ENCODE peak calls at places on chromosomes 5 and 9, in six cellular contexts. One of them, this sample, is unnamed.

GRCh38 chr5:125154321-125154811 is 407.9 kb upstream of the ZNF608 start:
- DNase-seq in activated T-helper 1 cell treated with anti-CD3 and anti-CD28 coated beads, Interleukin-12 subunit alpha, Interleukin-12 subunit beta, Interleukin-2, Interleukin-4 antibody, amounts not matched to agents 30 ng/mL and 10 ng/mL and 1 ng/mL, durations not matched to agents 14 hours and 24 hours and 36 hours: no peak
- DNase-seq in tibial artery: no peak
- DNase-seq in GM10248: no peak
- DNase-seq in B cell: no peak
- DNase-seq in cerebellar cortex: no peak
- DNase-seq in this sample: no peak

GRCh38 chr9:109498195-109499060 is at the start of gene PTPN3:
- DNase-seq in GM10248: no peak
- DNase-seq in tibial artery: peak; percentile 73
- DNase-seq in B cell: no peak
- DNase-seq in activated T-helper 1 cell treated with anti-CD3 and anti-CD28 coated beads, Interleukin-12 subunit alpha, Interleukin-12 subunit beta, Interleukin-2, Interleukin-4 antibody, amounts not matched to agents 30 ng/mL and 10 ng/mL and 1 ng/mL, durations not matched to agents 14 hours and 24 hours and 36 hours: no peak
- DNase-seq in cerebellar cortex: no peak
- DNase-seq in this sample: no peak

GRCh38 chr5:165574140-165574539 is 2068.7 kb downstream of the MAT2B start:
- DNase-seq in B cell: no peak
- DNase-seq in GM10248: no peak
- DNase-seq in cerebellar cortex: no peak
- DNase-seq in activated T-helper 1 cell treated with anti-CD3 and anti-CD28 coated beads, Interleukin-12 subunit alpha, Interleukin-12 subunit beta, Interleukin-2, Interleukin-4 antibody, amounts not matched to agents 30 ng/mL and 10 ng/mL and 1 ng/mL, durations not matched to agents 14 hours and 24 hours and 36 hours: no peak
- DNase-seq in tibial artery: no peak
- DNase-seq in this sample: no peak

GRCh38 chr5:83370957-83371356 is 100.6 kb upstream of the VCAN start:
- DNase-seq in cerebellar cortex: no peak
- DNase-seq in B cell: no peak
- DNase-seq in GM10248: no peak
- DNase-seq in activated T-helper 1 cell treated with anti-CD3 and anti-CD28 coated beads, Interleukin-12 subunit alpha, Interleukin-12 subunit beta, Interleukin-2, Interleukin-4 antibody, amounts not matched to agents 30 ng/mL and 10 ng/mL and 1 ng/mL, durations not matched to agents 14 hours and 24 hours and 36 hours: no peak
- DNase-seq in tibial artery: no peak
- DNase-seq in this sample: no peak

GRCh38 chr9:98101868-98102273 is 17.2 kb downstream of the TRIM14 start:
- DNase-seq in GM10248: peak; percentile 85
- DNase-seq in cerebellar cortex: no peak
- DNase-seq in tibial artery: peak; percentile 60
- DNase-seq in activated T-helper 1 cell treated with anti-CD3 and anti-CD28 coated beads, Interleukin-12 subunit alpha, Interleukin-12 subunit beta, Interleukin-2, Interleukin-4 antibody, amounts not matched to agents 30 ng/mL and 10 ng/mL and 1 ng/mL, durations not matched to agents 14 hours and 24 hours and 36 hours: peak; percentile 83
- DNase-seq in B cell: peak; percentile 85
- DNase-seq in this sample: no peak

GRCh38 chr5:39650234-39650816 is 225.5 kb upstream of the DAB2 start:
- DNase-seq in B cell: no peak
- DNase-seq in cerebellar cortex: no peak
- DNase-seq in activated T-helper 1 cell treated with anti-CD3 and anti-CD28 coated beads, Interleukin-12 subunit alpha, Interleukin-12 subunit beta, Interleukin-2, Interleukin-4 antibody, amounts not matched to agents 30 ng/mL and 10 ng/mL and 1 ng/mL, durations not matched to agents 14 hours and 24 hours and 36 hours: no peak
- DNase-seq in GM10248: no peak
- DNase-seq in tibial artery: no peak
- DNase-seq in this sample: no peak

GRCh38 chr9:135826188-135826545 is 81.2 kb downstream of the CAMSAP1 start:
- DNase-seq in tibial artery: no peak
- DNase-seq in activated T-helper 1 cell treated with anti-CD3 and anti-CD28 coated beads, Interleukin-12 subunit alpha, Interleukin-12 subunit beta, Interleukin-2, Interleukin-4 antibody, amounts not matched to agents 30 ng/mL and 10 ng/mL and 1 ng/mL, durations not matched to agents 14 hours and 24 hours and 36 hours: no peak
- DNase-seq in cerebellar cortex: no peak
- DNase-seq in GM10248: no peak
- DNase-seq in B cell: no peak
- DNase-seq in this sample: no peak

GRCh38 chr9:114238919-114239879 is 83.7 kb upstream of the ORM1 start:
- DNase-seq in B cell: no peak
- DNase-seq in GM10248: no peak
- DNase-seq in tibial artery: no peak
- DNase-seq in cerebellar cortex: peak; percentile 59
- DNase-seq in activated T-helper 1 cell treated with anti-CD3 and anti-CD28 coated beads, Interleukin-12 subunit alpha, Interleukin-12 subunit beta, Interleukin-2, Interleukin-4 antibody, amounts not matched to agents 30 ng/mL and 10 ng/mL and 1 ng/mL, durations not matched to agents 14 hours and 24 hours and 36 hours: no peak
- DNase-seq in this sample: peak; percentile 63

GRCh38 chr9:91836515-91836914 is 113.5 kb downstream of the ROR2 start:
- DNase-seq in B cell: no peak
- DNase-seq in tibial artery: peak; percentile 59
- DNase-seq in GM10248: no peak
- DNase-seq in activated T-helper 1 cell treated with anti-CD3 and anti-CD28 coated beads, Interleukin-12 subunit alpha, Interleukin-12 subunit beta, Interleukin-2, Interleukin-4 antibody, amounts not matched to agents 30 ng/mL and 10 ng/mL and 1 ng/mL, durations not matched to agents 14 hours and 24 hours and 36 hours: no peak
- DNase-seq in cerebellar cortex: no peak
- DNase-seq in this sample: no peak

GRCh38 chr9:108182950-108183381 is 672.8 kb downstream of the ACTL7B start:
- DNase-seq in GM10248: peak; percentile 41
- DNase-seq in B cell: no peak
- DNase-seq in cerebellar cortex: no peak
- DNase-seq in activated T-helper 1 cell treated with anti-CD3 and anti-CD28 coated beads, Interleukin-12 subunit alpha, Interleukin-12 subunit beta, Interleukin-2, Interleukin-4 antibody, amounts not matched to agents 30 ng/mL and 10 ng/mL and 1 ng/mL, durations not matched to agents 14 hours and 24 hours and 36 hours: no peak
- DNase-seq in tibial artery: no peak
- DNase-seq in this sample: no peak

GRCh38 chr9:7982907-7983306 is 183.3 kb upstream of the DMAC1 start:
- DNase-seq in B cell: no peak
- DNase-seq in activated T-helper 1 cell treated with anti-CD3 and anti-CD28 coated beads, Interleukin-12 subunit alpha, Interleukin-12 subunit beta, Interleukin-2, Interleukin-4 antibody, amounts not matched to agents 30 ng/mL and 10 ng/mL and 1 ng/mL, durations not matched to agents 14 hours and 24 hours and 36 hours: no peak
- DNase-seq in tibial artery: no peak
- DNase-seq in GM10248: no peak
- DNase-seq in cerebellar cortex: no peak
- DNase-seq in this sample: no peak

GRCh38 chr5:103896593-103896992 is 334.0 kb upstream of the NUDT12 start:
- DNase-seq in tibial artery: no peak
- DNase-seq in B cell: no peak
- DNase-seq in GM10248: no peak
- DNase-seq in activated T-helper 1 cell treated with anti-CD3 and anti-CD28 coated beads, Interleukin-12 subunit alpha, Interleukin-12 subunit beta, Interleukin-2, Interleukin-4 antibody, amounts not matched to agents 30 ng/mL and 10 ng/mL and 1 ng/mL, durations not matched to agents 14 hours and 24 hours and 36 hours: no peak
- DNase-seq in cerebellar cortex: no peak
- DNase-seq in this sample: no peak

GRCh38 chr5:134435525-134435924 is 23.8 kb upstream of the CDKN2AIPNL start:
- DNase-seq in GM10248: no peak
- DNase-seq in activated T-helper 1 cell treated with anti-CD3 and anti-CD28 coated beads, Interleukin-12 subunit alpha, Interleukin-12 subunit beta, Interleukin-2, Interleukin-4 antibody, amounts not matched to agents 30 ng/mL and 10 ng/mL and 1 ng/mL, durations not matched to agents 14 hours and 24 hours and 36 hours: no peak
- DNase-seq in B cell: no peak
- DNase-seq in tibial artery: no peak
- DNase-seq in cerebellar cortex: no peak
- DNase-seq in this sample: no peak

GRCh38 chr5:23132231-23132630 is 279.1 kb upstream of the CDH12 start:
- DNase-seq in B cell: no peak
- DNase-seq in tibial artery: no peak
- DNase-seq in cerebellar cortex: no peak
- DNase-seq in GM10248: no peak
- DNase-seq in activated T-helper 1 cell treated with anti-CD3 and anti-CD28 coated beads, Interleukin-12 subunit alpha, Interleukin-12 subunit beta, Interleukin-2, Interleukin-4 antibody, amounts not matched to agents 30 ng/mL and 10 ng/mL and 1 ng/mL, durations not matched to agents 14 hours and 24 hours and 36 hours: no peak
- DNase-seq in this sample: no peak

GRCh38 chr5:133978943-133979342 is 10.5 kb upstream of the C5orf15 start:
- DNase-seq in activated T-helper 1 cell treated with anti-CD3 and anti-CD28 coated beads, Interleukin-12 subunit alpha, Interleukin-12 subunit beta, Interleukin-2, Interleukin-4 antibody, amounts not matched to agents 30 ng/mL and 10 ng/mL and 1 ng/mL, durations not matched to agents 14 hours and 24 hours and 36 hours: no peak
- DNase-seq in B cell: no peak
- DNase-seq in GM10248: no peak
- DNase-seq in tibial artery: no peak
- DNase-seq in cerebellar cortex: no peak
- DNase-seq in this sample: no peak

GRCh38 chr5:43363445-43364152 is 48.6 kb downstream of the CCL28 start:
- DNase-seq in tibial artery: no peak
- DNase-seq in activated T-helper 1 cell treated with anti-CD3 and anti-CD28 coated beads, Interleukin-12 subunit alpha, Interleukin-12 subunit beta, Interleukin-2, Interleukin-4 antibody, amounts not matched to agents 30 ng/mL and 10 ng/mL and 1 ng/mL, durations not matched to agents 14 hours and 24 hours and 36 hours: no peak
- DNase-seq in B cell: no peak
- DNase-seq in GM10248: no peak
- DNase-seq in cerebellar cortex: no peak
- DNase-seq in this sample: no peak

GRCh38 chr9:132610661-132611060 is 28.3 kb downstream of the BARHL1 start:
- DNase-seq in activated T-helper 1 cell treated with anti-CD3 and anti-CD28 coated beads, Interleukin-12 subunit alpha, Interleukin-12 subunit beta, Interleukin-2, Interleukin-4 antibody, amounts not matched to agents 30 ng/mL and 10 ng/mL and 1 ng/mL, durations not matched to agents 14 hours and 24 hours and 36 hours: no peak
- DNase-seq in B cell: no peak
- DNase-seq in cerebellar cortex: no peak
- DNase-seq in tibial artery: no peak
- DNase-seq in GM10248: no peak
- DNase-seq in this sample: no peak

GRCh38 chr5:167290478-167290877 is 1001.0 kb upstream of the WWC1 start:
- DNase-seq in B cell: no peak
- DNase-seq in cerebellar cortex: no peak
- DNase-seq in activated T-helper 1 cell treated with anti-CD3 and anti-CD28 coated beads, Interleukin-12 subunit alpha, Interleukin-12 subunit beta, Interleukin-2, Interleukin-4 antibody, amounts not matched to agents 30 ng/mL and 10 ng/mL and 1 ng/mL, durations not matched to agents 14 hours and 24 hours and 36 hours: no peak
- DNase-seq in GM10248: no peak
- DNase-seq in tibial artery: no peak
- DNase-seq in this sample: no peak

GRCh38 chr5:111454198-111454606 is 58.1 kb downstream of the STARD4 start:
- DNase-seq in GM10248: no peak
- DNase-seq in tibial artery: no peak
- DNase-seq in cerebellar cortex: peak; percentile 50
- DNase-seq in B cell: no peak
- DNase-seq in activated T-helper 1 cell treated with anti-CD3 and anti-CD28 coated beads, Interleukin-12 subunit alpha, Interleukin-12 subunit beta, Interleukin-2, Interleukin-4 antibody, amounts not matched to agents 30 ng/mL and 10 ng/mL and 1 ng/mL, durations not matched to agents 14 hours and 24 hours and 36 hours: no peak
- DNase-seq in this sample: peak; percentile 61

GRCh38 chr5:137613554-137614265 is 114.6 kb upstream of the SPOCK1 start:
- DNase-seq in activated T-helper 1 cell treated with anti-CD3 and anti-CD28 coated beads, Interleukin-12 subunit alpha, Interleukin-12 subunit beta, Interleukin-2, Interleukin-4 antibody, amounts not matched to agents 30 ng/mL and 10 ng/mL and 1 ng/mL, durations not matched to agents 14 hours and 24 hours and 36 hours: no peak
- DNase-seq in tibial artery: no peak
- DNase-seq in B cell: no peak
- DNase-seq in cerebellar cortex: peak; percentile 76
- DNase-seq in GM10248: no peak
- DNase-seq in this sample: peak; percentile 80

GRCh38 chr9:137163101-137163661 is 6.7 kb downstream of the LRRC26 start:
- DNase-seq in tibial artery: no peak
- DNase-seq in GM10248: no peak
- DNase-seq in B cell: no peak
- DNase-seq in activated T-helper 1 cell treated with anti-CD3 and anti-CD28 coated beads, Interleukin-12 subunit alpha, Interleukin-12 subunit beta, Interleukin-2, Interleukin-4 antibody, amounts not matched to agents 30 ng/mL and 10 ng/mL and 1 ng/mL, durations not matched to agents 14 hours and 24 hours and 36 hours: no peak
- DNase-seq in cerebellar cortex: no peak
- DNase-seq in this sample: no peak

GRCh38 chr9:36154213-36154952 is 14.8 kb upstream of the CCIN start:
- DNase-seq in GM10248: no peak
- DNase-seq in cerebellar cortex: peak; percentile 47
- DNase-seq in tibial artery: no peak
- DNase-seq in B cell: no peak
- DNase-seq in activated T-helper 1 cell treated with anti-CD3 and anti-CD28 coated beads, Interleukin-12 subunit alpha, Interleukin-12 subunit beta, Interleukin-2, Interleukin-4 antibody, amounts not matched to agents 30 ng/mL and 10 ng/mL and 1 ng/mL, durations not matched to agents 14 hours and 24 hours and 36 hours: no peak
- DNase-seq in this sample: peak; percentile 59

GRCh38 chr5:14476791-14477435 is 104.7 kb upstream of the OTULINL start:
- DNase-seq in tibial artery: no peak
- DNase-seq in B cell: no peak
- DNase-seq in GM10248: no peak
- DNase-seq in activated T-helper 1 cell treated with anti-CD3 and anti-CD28 coated beads, Interleukin-12 subunit alpha, Interleukin-12 subunit beta, Interleukin-2, Interleukin-4 antibody, amounts not matched to agents 30 ng/mL and 10 ng/mL and 1 ng/mL, durations not matched to agents 14 hours and 24 hours and 36 hours: no peak
- DNase-seq in cerebellar cortex: no peak
- DNase-seq in this sample: no peak

GRCh38 chr9:91949946-91950664 is at the start of gene ROR2:
- DNase-seq in activated T-helper 1 cell treated with anti-CD3 and anti-CD28 coated beads, Interleukin-12 subunit alpha, Interleukin-12 subunit beta, Interleukin-2, Interleukin-4 antibody, amounts not matched to agents 30 ng/mL and 10 ng/mL and 1 ng/mL, durations not matched to agents 14 hours and 24 hours and 36 hours: peak; percentile 73
- DNase-seq in B cell: no peak
- DNase-seq in cerebellar cortex: no peak
- DNase-seq in GM10248: peak; percentile 74
- DNase-seq in tibial artery: peak; percentile 73
- DNase-seq in this sample: no peak

GRCh38 chr9:93020151-93020550 is 38.4 kb upstream of the SUSD3 start:
- DNase-seq in cerebellar cortex: no peak
- DNase-seq in activated T-helper 1 cell treated with anti-CD3 and anti-CD28 coated beads, Interleukin-12 subunit alpha, Interleukin-12 subunit beta, Interleukin-2, Interleukin-4 antibody, amounts not matched to agents 30 ng/mL and 10 ng/mL and 1 ng/mL, durations not matched to agents 14 hours and 24 hours and 36 hours: no peak
- DNase-seq in tibial artery: peak; percentile 44
- DNase-seq in B cell: peak; percentile 18
- DNase-seq in GM10248: no peak
- DNase-seq in this sample: no peak

GRCh38 chr9:86246752-86247161 is 12.7 kb downstream of the C9orf153 start:
- DNase-seq in cerebellar cortex: no peak
- DNase-seq in B cell: no peak
- DNase-seq in tibial artery: no peak
- DNase-seq in GM10248: peak; percentile 45
- DNase-seq in activated T-helper 1 cell treated with anti-CD3 and anti-CD28 coated beads, Interleukin-12 subunit alpha, Interleukin-12 subunit beta, Interleukin-2, Interleukin-4 antibody, amounts not matched to agents 30 ng/mL and 10 ng/mL and 1 ng/mL, durations not matched to agents 14 hours and 24 hours and 36 hours: no peak
- DNase-seq in this sample: no peak

GRCh38 chr5:168995024-168995423 is 305.9 kb downstream of the SLIT3 start:
- DNase-seq in B cell: no peak
- DNase-seq in cerebellar cortex: no peak
- DNase-seq in tibial artery: no peak
- DNase-seq in GM10248: no peak
- DNase-seq in activated T-helper 1 cell treated with anti-CD3 and anti-CD28 coated beads, Interleukin-12 subunit alpha, Interleukin-12 subunit beta, Interleukin-2, Interleukin-4 antibody, amounts not matched to agents 30 ng/mL and 10 ng/mL and 1 ng/mL, durations not matched to agents 14 hours and 24 hours and 36 hours: no peak
- DNase-seq in this sample: no peak

GRCh38 chr9:116791314-116791713 is 104.2 kb downstream of the TRIM32 start:
- DNase-seq in cerebellar cortex: no peak
- DNase-seq in activated T-helper 1 cell treated with anti-CD3 and anti-CD28 coated beads, Interleukin-12 subunit alpha, Interleukin-12 subunit beta, Interleukin-2, Interleukin-4 antibody, amounts not matched to agents 30 ng/mL and 10 ng/mL and 1 ng/mL, durations not matched to agents 14 hours and 24 hours and 36 hours: no peak
- DNase-seq in tibial artery: no peak
- DNase-seq in GM10248: no peak
- DNase-seq in B cell: no peak
- DNase-seq in this sample: no peak

GRCh38 chr5:171830686-171831085 is 45.1 kb downstream of the SMIM23 start:
- DNase-seq in tibial artery: no peak
- DNase-seq in GM10248: no peak
- DNase-seq in activated T-helper 1 cell treated with anti-CD3 and anti-CD28 coated beads, Interleukin-12 subunit alpha, Interleukin-12 subunit beta, Interleukin-2, Interleukin-4 antibody, amounts not matched to agents 30 ng/mL and 10 ng/mL and 1 ng/mL, durations not matched to agents 14 hours and 24 hours and 36 hours: no peak
- DNase-seq in B cell: no peak
- DNase-seq in cerebellar cortex: no peak
- DNase-seq in this sample: no peak

GRCh38 chr9:34633851-34634550 is 3.6 kb downstream of the SIGMAR1 start:
- DNase-seq in activated T-helper 1 cell treated with anti-CD3 and anti-CD28 coated beads, Interleukin-12 subunit alpha, Interleukin-12 subunit beta, Interleukin-2, Interleukin-4 antibody, amounts not matched to agents 30 ng/mL and 10 ng/mL and 1 ng/mL, durations not matched to agents 14 hours and 24 hours and 36 hours: peak; percentile 62
- DNase-seq in B cell: peak; percentile 74
- DNase-seq in GM10248: peak; percentile 73
- DNase-seq in cerebellar cortex: peak; percentile 89
- DNase-seq in tibial artery: no peak
- DNase-seq in this sample: peak; percentile 88

GRCh38 chr5:86797677-86798076 is 179.9 kb downstream of the COX7C start:
- DNase-seq in cerebellar cortex: no peak
- DNase-seq in GM10248: no peak
- DNase-seq in tibial artery: no peak
- DNase-seq in B cell: no peak
- DNase-seq in activated T-helper 1 cell treated with anti-CD3 and anti-CD28 coated beads, Interleukin-12 subunit alpha, Interleukin-12 subunit beta, Interleukin-2, Interleukin-4 antibody, amounts not matched to agents 30 ng/mL and 10 ng/mL and 1 ng/mL, durations not matched to agents 14 hours and 24 hours and 36 hours: no peak
- DNase-seq in this sample: no peak

GRCh38 chr9:91659529-91660294 is 236.1 kb upstream of the NFIL3 start:
- DNase-seq in tibial artery: no peak
- DNase-seq in GM10248: no peak
- DNase-seq in cerebellar cortex: peak; percentile 9
- DNase-seq in activated T-helper 1 cell treated with anti-CD3 and anti-CD28 coated beads, Interleukin-12 subunit alpha, Interleukin-12 subunit beta, Interleukin-2, Interleukin-4 antibody, amounts not matched to agents 30 ng/mL and 10 ng/mL and 1 ng/mL, durations not matched to agents 14 hours and 24 hours and 36 hours: no peak
- DNase-seq in B cell: no peak
- DNase-seq in this sample: peak; percentile 4

GRCh38 chr5:151465476-151465875 is 18.1 kb downstream of the SLC36A1 start:
- DNase-seq in activated T-helper 1 cell treated with anti-CD3 and anti-CD28 coated beads, Interleukin-12 subunit alpha, Interleukin-12 subunit beta, Interleukin-2, Interleukin-4 antibody, amounts not matched to agents 30 ng/mL and 10 ng/mL and 1 ng/mL, durations not matched to agents 14 hours and 24 hours and 36 hours: no peak
- DNase-seq in cerebellar cortex: no peak
- DNase-seq in GM10248: no peak
- DNase-seq in tibial artery: no peak
- DNase-seq in B cell: no peak
- DNase-seq in this sample: no peak

GRCh38 chr5:176784218-176785165 is 25.9 kb upstream of the UNC5A start:
- DNase-seq in cerebellar cortex: no peak
- DNase-seq in B cell: no peak
- DNase-seq in activated T-helper 1 cell treated with anti-CD3 and anti-CD28 coated beads, Interleukin-12 subunit alpha, Interleukin-12 subunit beta, Interleukin-2, Interleukin-4 antibody, amounts not matched to agents 30 ng/mL and 10 ng/mL and 1 ng/mL, durations not matched to agents 14 hours and 24 hours and 36 hours: no peak
- DNase-seq in GM10248: no peak
- DNase-seq in tibial artery: peak; percentile 11
- DNase-seq in this sample: no peak

GRCh38 chr5:10528056-10528816 is 35.6 kb upstream of the ANKRD33B start:
- DNase-seq in activated T-helper 1 cell treated with anti-CD3 and anti-CD28 coated beads, Interleukin-12 subunit alpha, Interleukin-12 subunit beta, Interleukin-2, Interleukin-4 antibody, amounts not matched to agents 30 ng/mL and 10 ng/mL and 1 ng/mL, durations not matched to agents 14 hours and 24 hours and 36 hours: no peak
- DNase-seq in B cell: no peak
- DNase-seq in GM10248: no peak
- DNase-seq in cerebellar cortex: no peak
- DNase-seq in tibial artery: peak; percentile 19
- DNase-seq in this sample: no peak

GRCh38 chr9:134052941-134053340 is 14.9 kb downstream of the BRD3 start:
- DNase-seq in B cell: no peak
- DNase-seq in activated T-helper 1 cell treated with anti-CD3 and anti-CD28 coated beads, Interleukin-12 subunit alpha, Interleukin-12 subunit beta, Interleukin-2, Interleukin-4 antibody, amounts not matched to agents 30 ng/mL and 10 ng/mL and 1 ng/mL, durations not matched to agents 14 hours and 24 hours and 36 hours: no peak
- DNase-seq in tibial artery: no peak
- DNase-seq in cerebellar cortex: no peak
- DNase-seq in GM10248: no peak
- DNase-seq in this sample: no peak

GRCh38 chr9:89426389-89426961 is 71.4 kb downstream of the SEMA4D start:
- DNase-seq in B cell: peak; percentile 69
- DNase-seq in activated T-helper 1 cell treated with anti-CD3 and anti-CD28 coated beads, Interleukin-12 subunit alpha, Interleukin-12 subunit beta, Interleukin-2, Interleukin-4 antibody, amounts not matched to agents 30 ng/mL and 10 ng/mL and 1 ng/mL, durations not matched to agents 14 hours and 24 hours and 36 hours: no peak
- DNase-seq in GM10248: peak; percentile 78
- DNase-seq in tibial artery: no peak
- DNase-seq in cerebellar cortex: no peak
- DNase-seq in this sample: no peak

This sample was measured in G401.